ENCODE peak calls at places on chromosomes 3 and 15, in ten cellular contexts. K is kidney epithelial cell, E is A549, A is SK-N-SH, Y is astrocyte of the spinal cord, M is GM06990, V is lower lobe of right lung, R is PC-9, S is tibial nerve, X is left ventricle myocardium inferior. U is an unnamed sample.

GRCh38 chr3:189171707-189172106 is at the start of gene TPRG1:
- DNase-seq in K (no peak), E (no peak), A (no peak), Y (no peak), M (no peak), V (no peak), R (no peak), S (no peak), X (no peak), U (no peak)

GRCh38 chr3:107945406-107945805 is 145.4 kb downstream of the CD47 start:
- DNase-seq in K (no peak), E (no peak), A (no peak), Y (no peak), M (no peak), V (no peak), R (no peak), S (no peak), X (no peak), U (no peak)

GRCh38 chr3:44870375-44871061 is 3.9 kb upstream of the TGM4 start:
- DNase-seq in K (no peak), E (peak), A (no peak), Y (no peak), M (no peak), V (peak), R (no peak), S (no peak), X (no peak), U (no peak)

GRCh38 chr15:100054539-100054938 is 287.2 kb downstream of the ADAMTS17 start:
- DNase-seq in K (no peak), E (no peak), A (no peak), Y (no peak), M (no peak), V (no peak), R (no peak), S (no peak), X (no peak), U (no peak)

GRCh38 chr15:101010781-101011180 is 91.6 kb downstream of the LRRK1 start:
- DNase-seq in K (no peak), E (no peak), A (no peak), Y (no peak), M (no peak), V (no peak), R (no peak), S (no peak), X (no peak), U (no peak)

GRCh38 chr15:64619880-64620839 is 155.2 kb downstream of the RBPMS2 start:
- DNase-seq in K (no peak), E (peak), A (no peak), Y (peak), M (no peak), V (no peak), R (no peak), S (no peak), X (no peak), U (peak)

GRCh38 chr3:180325958-180326357 is 276.0 kb upstream of the TTC14 start:
- DNase-seq in K (no peak), E (no peak), A (no peak), Y (no peak), M (no peak), V (no peak), R (no peak), S (no peak), X (no peak), U (no peak)

GRCh38 chr3:62493116-62493801 is 119.9 kb upstream of the FEZF2 start:
- DNase-seq in K (no peak), E (no peak), A (peak), Y (no peak), M (no peak), V (no peak), R (no peak), S (no peak), X (no peak), U (no peak)

GRCh38 chr3:152019516-152019915 is 146.1 kb downstream of the SUCNR1 start:
- DNase-seq in K (no peak), E (no peak), A (no peak), Y (no peak), M (no peak), V (no peak), R (peak), S (no peak), X (no peak), U (no peak)

GRCh38 chr15:45186771-45187577 is 792 bp downstream of the SHF start:
- DNase-seq in K (no peak), E (no peak), A (peak), Y (no peak), M (no peak), V (no peak), R (no peak), S (no peak), X (no peak), U (no peak)

GRCh38 chr15:74442063-74442462 is 8.3 kb upstream of the SEMA7A start:
- DNase-seq in K (no peak), E (no peak), A (no peak), Y (no peak), M (no peak), V (no peak), R (no peak), S (no peak), X (no peak), U (no peak)

GRCh38 chr15:92158426-92158825 is 235.3 kb upstream of the ST8SIA2 start:
- DNase-seq in K (peak), E (peak), A (no peak), Y (no peak), M (no peak), V (no peak), R (peak), S (no peak), X (no peak), U (peak)

GRCh38 chr15:72203507-72203837 is 5.9 kb upstream of the GRAMD2A start:
- DNase-seq in K (peak), E (peak), A (peak), Y (peak), M (no peak), V (peak), R (no peak), S (no peak), X (peak), U (no peak)

GRCh38 chr3:192879346-192880031 is 38.2 kb downstream of the MB21D2 start:
- DNase-seq in K (peak), E (peak), A (peak), Y (peak), M (no peak), V (no peak), R (peak), S (no peak), X (no peak), U (no peak)

GRCh38 chr15:73809728-73810501 is 56.8 kb upstream of the INSYN1 start:
- DNase-seq in K (no peak), E (peak), A (peak), Y (no peak), M (no peak), V (no peak), R (peak), S (no peak), X (no peak), U (no peak)

GRCh38 chr3:71438004-71438685 is 145.4 kb downstream of the FOXP1 start:
- DNase-seq in K (no peak), E (no peak), A (no peak), Y (no peak), M (no peak), V (no peak), R (no peak), S (no peak), X (no peak), U (no peak)

GRCh38 chr3:78279066-78279465 is 1239.2 kb downstream of the ROBO2 start:
- DNase-seq in K (no peak), E (no peak), A (no peak), Y (no peak), M (no peak), V (no peak), R (no peak), S (no peak), X (no peak), U (no peak)

GRCh38 chr3:78277793-78278192 is 1237.9 kb downstream of the ROBO2 start:
- DNase-seq in K (no peak), E (no peak), A (no peak), Y (no peak), M (no peak), V (no peak), R (no peak), S (no peak), X (no peak), U (peak)

GRCh38 chr3:78275420-78275852 is 1235.5 kb downstream of the ROBO2 start:
- DNase-seq in K (no peak), E (no peak), A (no peak), Y (no peak), M (no peak), V (no peak), R (no peak), S (no peak), X (no peak), U (no peak)

GRCh38 chr3:78277220-78277619 is 1237.3 kb downstream of the ROBO2 start:
- DNase-seq in K (no peak), E (no peak), A (no peak), Y (no peak), M (no peak), V (no peak), R (no peak), S (no peak), X (no peak), U (no peak)

DNA sequence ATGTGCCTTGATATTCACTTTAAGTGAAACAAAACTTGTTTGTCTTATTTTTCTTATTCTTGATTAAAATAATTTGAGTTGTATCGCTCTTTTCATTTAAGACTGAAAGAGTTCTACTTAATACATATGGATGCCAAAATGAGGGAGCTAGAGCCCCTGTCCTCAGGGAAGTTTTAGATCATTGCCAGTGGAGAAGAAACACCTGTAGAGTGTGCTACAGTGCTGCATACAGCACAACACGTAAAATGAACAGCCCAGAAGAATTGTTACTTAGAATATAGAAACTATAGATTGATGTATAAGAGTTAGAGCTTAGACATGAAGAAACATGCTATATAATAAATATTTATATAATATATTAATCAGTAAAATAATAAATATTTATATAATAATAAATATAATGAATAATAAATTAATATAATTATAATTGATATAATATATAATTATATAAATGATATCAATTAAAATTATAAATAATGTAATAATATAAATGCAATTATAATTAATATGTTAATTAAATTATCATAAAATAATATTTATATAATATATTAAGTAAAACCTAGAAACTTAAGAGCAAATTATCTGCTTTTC is 1234.7 kb downstream of the ROBO2 start:
- DNase-seq in K (no peak), E (no peak), A (no peak), Y (no peak), M (no peak), V (no peak), R (no peak), S (no peak), X (no peak), U (no peak)
- TF ChIP-seq CTCF in K (peak), E (no peak), A (no peak), Y (no peak), M (no peak), V (no peak), R (no peak), S (no peak), X (no peak), U (no peak)

DNA sequence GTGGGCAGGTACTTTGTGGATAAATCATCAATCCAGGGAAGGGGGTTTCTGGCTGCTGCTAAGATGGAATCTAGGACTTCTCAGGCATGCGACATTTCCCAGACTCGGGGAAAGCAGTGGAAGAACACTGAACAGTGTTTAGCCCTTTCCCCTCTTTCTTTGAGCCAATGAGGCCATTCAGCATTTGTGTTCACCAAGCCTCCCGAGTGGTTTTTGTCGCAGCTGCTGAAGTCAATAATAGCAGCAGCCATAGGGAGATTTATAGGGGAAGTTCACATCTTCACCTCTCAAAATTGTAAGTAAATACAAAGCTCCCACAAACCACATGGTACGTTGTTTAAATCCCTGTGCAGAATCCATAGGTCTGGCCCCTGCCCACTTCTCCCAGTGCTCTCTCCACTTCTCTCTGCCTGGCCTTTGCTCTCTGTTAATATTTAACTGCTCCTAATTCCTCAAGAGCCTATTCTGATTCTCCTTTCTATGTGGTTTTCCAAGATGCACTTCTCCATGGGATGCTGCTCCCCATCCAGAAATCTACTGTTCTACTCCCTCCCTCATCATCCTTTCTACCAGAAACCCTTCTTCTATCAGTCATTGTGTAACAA is 230.7 kb downstream of the SHQ1 start:
- DNase-seq in K (no peak), E (no peak), A (no peak), Y (no peak), M (no peak), V (no peak), R (no peak), S (no peak), X (no peak), U (no peak)
- H3K4me3 ChIP-seq in K (no peak), E (no peak), A (no peak), Y (no peak), M (no peak), V (no peak), R (no peak), S (no peak), X (no peak), U (no peak)

DNA sequence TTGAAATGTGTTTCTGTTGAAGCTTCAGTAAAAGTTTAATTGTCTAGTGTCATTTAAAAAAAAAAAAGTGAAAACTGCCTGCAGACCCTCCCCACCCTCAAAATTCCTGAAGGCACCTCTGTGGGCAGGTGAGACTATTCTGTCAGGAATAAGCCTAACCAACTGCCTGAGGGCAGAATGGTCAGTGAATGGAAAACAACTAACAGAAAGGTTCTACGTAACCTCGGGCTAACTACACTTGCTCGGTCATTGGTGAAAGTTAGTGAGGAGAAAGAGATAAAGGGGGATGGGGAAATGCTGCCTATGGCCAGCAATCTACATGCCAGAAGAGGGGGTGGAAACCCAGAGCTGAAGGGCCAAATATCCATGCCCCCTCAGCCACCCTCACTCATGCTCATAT is 108.6 kb upstream of the SLC24A5 start:
- DNase-seq in K (no peak), E (no peak), A (no peak), Y (no peak), M (no peak), V (no peak), R (no peak), S (no peak), X (no peak), U (no peak)
- TF ChIP-seq CTCF in K (no peak), E (no peak), A (no peak), Y (no peak), M (no peak), V (no peak), R (no peak), S (no peak), X (no peak), U (no peak)

GRCh38 chr3:32283304-32283703 is 44.8 kb downstream of the CMTM8 start:
- DNase-seq in K (no peak), E (no peak), A (no peak), Y (no peak), M (no peak), V (no peak), R (no peak), S (no peak), X (peak), U (peak)

GRCh38 chr3:32281570-32282106 is 43.2 kb downstream of the CMTM8 start:
- DNase-seq in K (no peak), E (no peak), A (no peak), Y (no peak), M (no peak), V (no peak), R (no peak), S (no peak), X (no peak), U (no peak)

GRCh38 chr3:32280262-32280910 is 41.9 kb downstream of the CMTM8 start:
- DNase-seq in K (no peak), E (peak), A (no peak), Y (no peak), M (no peak), V (no peak), R (peak), S (no peak), X (no peak), U (no peak)

GRCh38 chr3:32284443-32284842 is 46.0 kb downstream of the CMTM8 start:
- DNase-seq in K (no peak), E (no peak), A (no peak), Y (no peak), M (no peak), V (no peak), R (no peak), S (no peak), X (no peak), U (no peak)

DNA sequence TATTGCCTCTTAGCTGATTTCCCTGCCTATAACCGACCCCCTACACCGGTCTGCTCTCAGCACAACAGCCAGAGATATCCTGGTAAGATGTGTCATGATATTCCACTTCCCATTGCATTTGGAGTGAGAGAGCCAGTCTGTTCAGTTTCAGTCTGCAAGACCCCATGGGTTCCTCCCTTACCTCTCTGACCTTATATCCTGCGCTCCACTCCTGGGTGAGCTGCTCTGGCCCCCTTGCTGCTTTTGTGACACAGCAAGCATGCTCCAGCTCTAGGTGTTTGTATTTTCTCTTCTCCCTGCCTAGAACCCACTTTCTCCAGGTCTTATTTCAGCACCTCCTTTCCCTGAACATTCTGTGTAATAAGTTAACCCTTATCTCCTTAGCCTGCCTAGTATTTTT is 44.1 kb downstream of the CMTM8 start:
- DNase-seq in K (no peak), E (no peak), A (no peak), Y (no peak), M (no peak), V (no peak), R (no peak), S (no peak), X (no peak), U (no peak)
- H3K4me3 ChIP-seq in K (no peak), E (no peak), A (no peak), Y (no peak), M (no peak), V (no peak), R (no peak), S (no peak), X (no peak), U (no peak)